ENCODE peak calls at places on chromosome 1, in eight cellular contexts. F is lung microvascular endothelial cell; N is heart right ventricle; J is CD4-positive, CD25-positive, alpha-beta regulatory T cell; I is activated CD8-positive, alpha-beta memory T cell treated with anti-CD3 and anti-CD28 coated beads, Interleukin-2, amount 50 U/mL, for 48 hours; K is activated gamma-delta T cell; U is H9; B is HS-5. Z is an unnamed sample.
A peak's percentile ranks its signal among the peaks of the same experiment; 100 is the strongest.

GRCh38 chr1:72109916-72110315 is 172.4 kb downstream of the NEGR1 start:
- DNase-seq in F (no peak), N (no peak), J (no peak), I (no peak), K (no peak), U (no peak), B (no peak), Z (no peak)

GRCh38 chr1:156524481-156524869 is 23.9 kb upstream of the MEF2D start:
- DNase-seq in F (no peak), N (no peak), J (peak; percentile 44), I (no peak), K (no peak), U (no peak), B (no peak), Z (no peak)

GRCh38 chr1:207831517-207832327 is 79.2 kb downstream of the CD34 start:
- DNase-seq in F (peak; percentile 81), N (no peak), J (peak; percentile 28), I (peak; percentile 67), K (no peak), U (no peak), B (no peak), Z (peak; percentile 33)

GRCh38 chr1:33170351-33171274 is 11.2 kb downstream of the TRIM62 start:
- DNase-seq in F (peak; percentile 26), N (peak; percentile 68), J (no peak), I (no peak), K (no peak), U (no peak), B (no peak), Z (no peak)

GRCh38 chr1:192654607-192655389 is 18.9 kb downstream of the RGS13 start:
- DNase-seq in F (peak; percentile 55), N (no peak), J (no peak), I (no peak), K (no peak), U (no peak), B (peak; percentile 75), Z (no peak)

GRCh38 chr1:27102707-27103468 is 52.0 kb downstream of the SLC9A1 start:
- DNase-seq in F (peak; percentile 61), N (peak; percentile 85), J (peak; percentile 75), I (peak; percentile 98), K (peak; percentile 48), U (peak; percentile 88), B (no peak), Z (no peak)

GRCh38 chr1:33966346-33967141 is 102.7 kb downstream of the HMGB4 start:
- DNase-seq in F (no peak), N (no peak), J (no peak), I (no peak), K (no peak), U (no peak), B (no peak), Z (no peak)

GRCh38 chr1:53835491-53835890 is 2.6 kb downstream of the NDC1 start:
- DNase-seq in F (no peak), N (no peak), J (no peak), I (no peak), K (no peak), U (no peak), B (peak; percentile 24), Z (no peak)

GRCh38 chr1:17624540-17625256 is 85.2 kb downstream of the ARHGEF10L start:
- DNase-seq in F (no peak), N (peak; percentile 67), J (no peak), I (no peak), K (no peak), U (no peak), B (no peak), Z (no peak)

GRCh38 chr1:25253911-25254310 is 6.7 kb upstream of the RSRP1 start:
- DNase-seq in F (peak; percentile 67), N (no peak), J (no peak), I (no peak), K (no peak), U (peak; percentile 43), B (no peak), Z (no peak)

GRCh38 chr1:183310753-183311465 is 107.3 kb downstream of the NMNAT2 start:
- DNase-seq in F (peak; percentile 18), N (no peak), J (no peak), I (no peak), K (no peak), U (no peak), B (no peak), Z (no peak)

GRCh38 chr1:145993618-145994390 is 2.6 kb downstream of the TXNIP start:
- DNase-seq in F (no peak), N (no peak), J (no peak), I (no peak), K (no peak), U (no peak), B (no peak), Z (no peak)

GRCh38 chr1:35434703-35435102 is 122.5 kb downstream of the KIAA0319L start:
- DNase-seq in F (no peak), N (no peak), J (no peak), I (no peak), K (no peak), U (no peak), B (no peak), Z (no peak)

GRCh38 chr1:222926566-222926965 is 111.7 kb downstream of the DISP1 start:
- DNase-seq in F (peak; percentile 31), N (no peak), J (no peak), I (no peak), K (no peak), U (no peak), B (no peak), Z (no peak)

GRCh38 chr1:207805841-207806421 is 54.1 kb downstream of the CD46 start:
- DNase-seq in F (peak; percentile 98), N (peak; percentile 76), J (no peak), I (no peak), K (no peak), U (no peak), B (peak; percentile 85), Z (no peak)

GRCh38 chr1:38097256-38097655 is 50.7 kb upstream of the POU3F1 start:
- DNase-seq in F (no peak), N (no peak), J (no peak), I (no peak), K (no peak), U (no peak), B (no peak), Z (no peak)

GRCh38 chr1:54327386-54328116 is 78.6 kb downstream of the SSBP3 start:
- DNase-seq in F (peak; percentile 44), N (no peak), J (no peak), I (no peak), K (no peak), U (no peak), B (no peak), Z (no peak)

GRCh38 chr1:154219511-154219910 is 1.2 kb upstream of the UBAP2L start:
- DNase-seq in F (peak; percentile 36), N (no peak), J (no peak), I (no peak), K (no peak), U (no peak), B (no peak), Z (no peak)

GRCh38 chr1:178908358-178908757 is 37.5 kb upstream of the ANGPTL1 start:
- DNase-seq in F (no peak), N (no peak), J (no peak), I (no peak), K (no peak), U (no peak), B (no peak), Z (no peak)

GRCh38 chr1:164767257-164768044 is 208.5 kb downstream of the PBX1 start:
- DNase-seq in F (peak; percentile 58), N (no peak), J (no peak), I (no peak), K (no peak), U (no peak), B (peak; percentile 82), Z (no peak)

GRCh38 chr1:22057861-22058260 is 5.4 kb downstream of the CDC42 start:
- DNase-seq in F (no peak), N (no peak), J (no peak), I (peak; percentile 39), K (no peak), U (no peak), B (no peak), Z (no peak)

GRCh38 chr1:167182571-167183320 is 37.9 kb upstream of the POU2F1 start:
- DNase-seq in F (no peak), N (no peak), J (no peak), I (no peak), K (no peak), U (no peak), B (no peak), Z (no peak)

GRCh38 chr1:241551759-241552638 is 19.8 kb downstream of the KMO start:
- DNase-seq in F (no peak), N (no peak), J (peak; percentile 56), I (peak; percentile 63), K (no peak), U (no peak), B (no peak), Z (no peak)

GRCh38 chr1:15758537-15758936 is at the start of gene FBLIM1:
- DNase-seq in F (no peak), N (no peak), J (no peak), I (no peak), K (no peak), U (peak; percentile 68), B (no peak), Z (no peak)

GRCh38 chr1:46487818-46488218 is 1.8 kb upstream of the DMBX1 start:
- DNase-seq in F (peak; percentile 16), N (no peak), J (no peak), I (no peak), K (no peak), U (peak; percentile 76), B (no peak), Z (no peak)

GRCh38 chr1:152623203-152623844 is 421 bp upstream of the LCE3A start:
- DNase-seq in F (no peak), N (no peak), J (no peak), I (peak; percentile 67), K (no peak), U (no peak), B (no peak), Z (no peak)

GRCh38 chr1:9294910-9295636 is 2.4 kb downstream of the SPSB1 start:
- DNase-seq in F (peak; percentile 75), N (no peak), J (no peak), I (no peak), K (no peak), U (no peak), B (no peak), Z (no peak)

GRCh38 chr1:3278416-3279181 is 175.9 kb upstream of the ARHGEF16 start:
- DNase-seq in F (no peak), N (peak; percentile 4), J (no peak), I (no peak), K (no peak), U (no peak), B (no peak), Z (no peak)

GRCh38 chr1:79679916-79680315 is 673.4 kb upstream of the ADGRL4 start:
- DNase-seq in F (no peak), N (no peak), J (no peak), I (no peak), K (no peak), U (no peak), B (no peak), Z (no peak)

GRCh38 chr1:245690153-245690552 is 535.4 kb downstream of the KIF26B start:
- DNase-seq in F (no peak), N (no peak), J (no peak), I (no peak), K (no peak), U (no peak), B (no peak), Z (no peak)